ENCODE peak calls at places on chromosomes 7 and 10, in ten cellular contexts. Y is HS-5; I is stimulated activated naive CD4-positive, alpha-beta T cell; M is stimulated activated CD4-positive, alpha-beta T cell treated with anti-CD3 and anti-CD28 coated beads, TNF-alpha, amount 100 ng/mL, for 24 hours; V is DMS153; N is activated naive CD8-positive, alpha-beta T cell treated with anti-CD3 and anti-CD28 coated beads, Interleukin-2, amount 10 ng/mL, durations not matched to agents 7 days and 5 days; X is LoVo; T is endothelial cell of umbilical vein; F is NCI-H510A; Q is A549. L is an unnamed sample.
A peak's percentile ranks its signal among the peaks of the same experiment; 100 is the strongest.

GRCh38 chr10:35307297-35307696 is 29.0 kb upstream of the CCNY start:
- DNase-seq in T (no peak), I (no peak), Y (no peak), X (no peak), Q (peak; percentile 17), F (no peak), N (no peak), M (no peak), V (no peak), L (no peak)

GRCh38 chr7:100166317-100166940 is 2.0 kb downstream of the GAL3ST4 start:
- DNase-seq in N (no peak), M (no peak), V (no peak), Q (no peak), T (no peak), I (peak; percentile 27), Y (no peak), F (no peak), X (no peak), L (no peak)

GRCh38 chr10:100827819-100828743 is 82.7 kb downstream of the PAX2 start:
- DNase-seq in Y (no peak), N (peak; percentile 64), Q (peak; percentile 43), I (no peak), V (no peak), X (peak; percentile 32), T (no peak), F (peak; percentile 6), M (no peak), L (no peak)

GRCh38 chr10:43068781-43069515 is 7.9 kb upstream of the RET start:
- DNase-seq in Y (no peak), M (no peak), Q (no peak), N (no peak), T (no peak), V (no peak), X (no peak), F (no peak), I (no peak), L (no peak)

GRCh38 chr7:127616709-127617108 is 1.2 kb downstream of the PAX4 start:
- DNase-seq in X (no peak), F (no peak), Q (no peak), I (no peak), M (no peak), T (no peak), V (no peak), N (no peak), Y (no peak), L (no peak)

GRCh38 chr7:84188811-84189405 is 5.7 kb downstream of the SEMA3A start:
- DNase-seq in X (peak; percentile 58), V (no peak), N (no peak), I (no peak), T (peak; percentile 66), M (no peak), Q (peak; percentile 40), Y (no peak), F (no peak), L (no peak)

GRCh38 chr10:111578076-111578475 is 501.2 kb downstream of the ADRA2A start:
- DNase-seq in Y (no peak), F (no peak), Q (no peak), V (no peak), T (no peak), M (no peak), N (no peak), X (no peak), I (no peak), L (no peak)

GRCh38 chr10:100670828-100671479 is 74.4 kb upstream of the PAX2 start:
- DNase-seq in X (peak; percentile 12), M (peak; percentile 29), F (no peak), T (no peak), N (peak; percentile 84), Q (peak; percentile 26), I (peak; percentile 13), V (no peak), Y (no peak), L (peak; percentile 33)

GRCh38 chr10:96991313-96991841 is 159.3 kb downstream of the LCOR start:
- DNase-seq in Y (peak; percentile 43), T (no peak), F (no peak), I (no peak), V (no peak), X (no peak), Q (no peak), M (no peak), N (no peak), L (no peak)

GRCh38 chr7:102914585-102914984 is 1.8 kb downstream of the LRRC17 start:
- DNase-seq in T (no peak), V (no peak), N (no peak), I (no peak), Q (no peak), F (no peak), M (no peak), Y (no peak), X (no peak), L (no peak)

GRCh38 chr10:121655254-121656142 is 57.3 kb upstream of the FGFR2 start:
- DNase-seq in N (no peak), M (no peak), I (no peak), Q (no peak), V (no peak), T (no peak), Y (no peak), X (no peak), F (no peak), L (no peak)

GRCh38 chr7:63899691-63900393 is 98.8 kb upstream of the ZNF722 start:
- DNase-seq in N (peak; percentile 79), Y (no peak), T (no peak), I (peak; percentile 84), Q (no peak), V (peak; percentile 39), M (peak; percentile 64), F (peak; percentile 42), X (no peak), L (peak; percentile 70)

GRCh38 chr10:125844673-125845300 is 21.4 kb downstream of the BCCIP start:
- DNase-seq in I (no peak), Q (no peak), V (no peak), M (no peak), F (no peak), T (no peak), N (no peak), X (no peak), Y (no peak), L (no peak)

GRCh38 chr10:46787321-46787615 is 124.0 kb upstream of the PTPN20 start:
- DNase-seq in T (peak; percentile 39), F (no peak), Y (no peak), I (no peak), Q (peak; percentile 46), M (no peak), N (no peak), X (peak; percentile 16), V (no peak), L (no peak)

GRCh38 chr10:126536148-126536547 is 134.3 kb downstream of the C10orf90 start:
- DNase-seq in F (no peak), N (no peak), X (no peak), I (no peak), Y (no peak), M (no peak), V (no peak), T (no peak), Q (no peak), L (no peak)

L was measured in T follicular helper cell.